ENCODE peak calls at places on chromosomes 11 and 22, in seven cellular contexts. E is HS-27A; B is stimulated activated CD4-positive, alpha-beta T cell treated with anti-CD3 and anti-CD28 coated beads, Interleukin-4, amount 100 ng/mL, for 24 hours; M is naive thymus-derived CD8-positive, alpha-beta T cell; A is CD14-positive monocyte; Q is Caki2; Y is RPMI8226. D is an unnamed sample.

GRCh38 chr11:65852508-65853248 is 5.3 kb downstream of the CFL1 start:
- DNase-seq in E (no peak), Y (no peak), M (no peak), Q (no peak), B (no peak), A (no peak), D (no peak)

GRCh38 chr22:40240671-40241070 is 62.9 kb downstream of the TNRC6B start:
- DNase-seq in E (no peak), M (peak), B (no peak), Q (no peak), A (no peak), Y (no peak), D (no peak)

GRCh38 chr11:121936781-121937447 is 179.1 kb downstream of the BLID start:
- DNase-seq in B (no peak), E (peak), M (no peak), A (no peak), Y (no peak), Q (no peak), D (no peak)

GRCh38 chr11:26792956-26793355 is 71.1 kb upstream of the SLC5A12 start:
- DNase-seq in A (no peak), M (no peak), B (no peak), Q (no peak), Y (no peak), E (no peak), D (no peak)

GRCh38 chr11:112620621-112621394 is 340.4 kb upstream of the NCAM1 start:
- DNase-seq in A (peak), E (no peak), B (no peak), Q (no peak), Y (peak), M (no peak), D (no peak)

GRCh38 chr11:4644233-4644632 is 451 bp downstream of the OR51E1 start:
- DNase-seq in M (no peak), B (no peak), A (no peak), E (no peak), Y (no peak), Q (no peak), D (no peak)

GRCh38 chr11:534592-535518 is 521 bp downstream of the HRAS start:
- DNase-seq in E (no peak), Y (peak), M (no peak), Q (no peak), B (peak), A (peak), D (no peak)

GRCh38 chr22:37484115-37485005 is 1.8 kb downstream of the MFNG start:
- DNase-seq in E (no peak), Y (peak), Q (no peak), A (peak), M (peak), B (peak), D (peak)

GRCh38 chr11:115181480-115181879 is 322.7 kb downstream of the CADM1 start:
- DNase-seq in Q (no peak), Y (no peak), A (no peak), M (no peak), B (no peak), E (no peak), D (no peak)

GRCh38 chr11:131246589-131247164 is 123.7 kb upstream of the NTM start:
- DNase-seq in M (no peak), Q (no peak), A (no peak), B (no peak), E (no peak), Y (peak), D (no peak)

GRCh38 chr11:85472953-85473352 is 154.2 kb downstream of the DLG2 start:
- DNase-seq in M (no peak), B (no peak), Q (no peak), A (no peak), E (no peak), Y (no peak), D (no peak)

D was measured in pulmonary artery endothelial cell.